ENCODE peak calls at places on chromosomes 2 and 18, in four cellular contexts. J, P, F and X are unnamed samples.

GRCh38 chr2:234368861-234369261 is 128.0 kb downstream of the ARL4C start:
- DNase-seq in J (no peak), F (peak), P (peak), X (peak)

GRCh38 chr2:134892282-134893054 is 26.2 kb upstream of the CCNT2 start:
- DNase-seq in J (no peak), F (no peak), P (no peak), X (no peak)

GRCh38 chr18:24013061-24013460 is 1.5 kb upstream of the TTC39C start:
- DNase-seq in F (no peak), P (no peak), J (no peak), X (no peak)

GRCh38 chr18:48735070-48735676 is 196.3 kb downstream of the CTIF start:
- DNase-seq in J (no peak), P (no peak), F (no peak), X (no peak)

GRCh38 chr18:9177047-9177446 is 40.5 kb downstream of the ANKRD12 start:
- DNase-seq in J (no peak), P (no peak), F (no peak), X (no peak)

GRCh38 chr2:113888641-113889470 is 1.0 kb upstream of the ACTR3 start:
- DNase-seq in F (no peak), J (no peak), P (no peak), X (no peak)

GRCh38 chr18:8654482-8655451 is 45.5 kb downstream of the RAB12 start:
- DNase-seq in P (no peak), F (no peak), J (no peak), X (no peak)

GRCh38 chr2:24824966-24825882 is 32.0 kb downstream of the CENPO start:
- DNase-seq in F (no peak), P (peak), J (no peak), X (peak)

GRCh38 chr2:80117401-80117800 is 187.2 kb downstream of the LRRTM1 start:
- DNase-seq in F (no peak), P (no peak), J (no peak), X (no peak)

GRCh38 chr18:26553943-26554342 is 5.6 kb upstream of the KCTD1 start:
- DNase-seq in F (no peak), J (no peak), P (no peak), X (no peak)

GRCh38 chr18:7164610-7165009 is 47.0 kb upstream of the LAMA1 start:
- DNase-seq in J (no peak), P (no peak), F (no peak), X (no peak)

GRCh38 chr2:158529379-158530110 is 72.8 kb downstream of the PKP4 start:
- DNase-seq in P (no peak), J (peak), F (no peak), X (no peak)

GRCh38 chr2:240603846-240604245 is 17.3 kb downstream of the CAPN10 start:
- DNase-seq in J (no peak), P (no peak), F (no peak), X (no peak)

GRCh38 chr2:41937464-41937861 is 110.4 kb upstream of the PKDCC start:
- DNase-seq in F (no peak), P (no peak), J (no peak), X (no peak)

GRCh38 chr18:79922971-79923411 is 28.5 kb downstream of the SLC66A2 start:
- DNase-seq in P (no peak), J (no peak), F (no peak), X (no peak)

GRCh38 chr18:38886235-38886634 is 1320.6 kb upstream of the CELF4 start:
- DNase-seq in P (no peak), F (no peak), J (no peak), X (no peak)

GRCh38 chr2:175256806-175257585 is 75.5 kb upstream of the ATP5MC3 start:
- DNase-seq in P (no peak), J (no peak), F (no peak), X (no peak)

GRCh38 chr2:237604960-237605359 is 14.4 kb upstream of the RAB17 start:
- DNase-seq in P (no peak), F (no peak), J (no peak), X (no peak)

GRCh38 chr2:219430633-219431615 is 3.7 kb upstream of the SPEG start:
- DNase-seq in J (no peak), P (no peak), F (no peak), X (no peak)

GRCh38 chr2:7825591-7826312 is 856.1 kb upstream of the ID2 start:
- DNase-seq in P (peak), J (no peak), F (no peak), X (peak)

GRCh38 chr2:96109931-96110511 is 6.3 kb downstream of the ADRA2B start:
- DNase-seq in P (no peak), F (no peak), J (no peak), X (no peak)

GRCh38 chr2:211802611-211803010 is 736.0 kb downstream of the ERBB4 start:
- DNase-seq in P (no peak), F (no peak), J (no peak), X (no peak)

GRCh38 chr2:16322308-16323130 is 343.1 kb downstream of the CYRIA start:
- DNase-seq in J (no peak), P (no peak), F (no peak), X (no peak)

GRCh38 chr2:181178823-181179412 is 198.5 kb downstream of the UBE2E3 start:
- DNase-seq in J (no peak), P (peak), F (no peak), X (peak)

GRCh38 chr2:119111115-119111975 is 47.2 kb downstream of the C1QL2 start:
- DNase-seq in J (no peak), F (no peak), P (no peak), X (no peak)

GRCh38 chr2:187050409-187050998 is 201.5 kb upstream of the ZSWIM2 start:
- DNase-seq in F (no peak), J (peak), P (no peak), X (no peak)